ENCODE peak calls at places on chromosomes 3 and 15, in eight cellular contexts. I is left ventricle myocardium inferior; B is astrocyte; X is lung; J is lower lobe of right lung; O is upper lobe of right lung; Q is CD8-positive, alpha-beta T cell; K is Peyer's patch. P is an unnamed sample. For H3K27me3, the result is how much of the 10 kb centered on the place peaks cover.

GRCh38 chr15:69315402-69316110 is 16.8 kb downstream of the PAQR5 start:
- DNase-seq in X (no peak), O (peak), I (no peak), B (no peak), K (peak), J (no peak), Q (no peak), P (no peak)

GRCh38 chr3:23928525-23928924 is 11.6 kb downstream of the RPL15 start:
- DNase-seq in B (no peak), J (no peak), O (no peak), X (peak), K (no peak), Q (no peak), I (no peak), P (peak)

GRCh38 chr3:159761377-159761776 is 227.3 kb upstream of the IL12A start:
- DNase-seq in Q (no peak), X (no peak), K (no peak), J (no peak), I (peak), B (peak), O (no peak), P (no peak)

GRCh38 chr3:2166552-2166951 is 67.9 kb downstream of the CNTN4 start:
- DNase-seq in I (no peak), K (no peak), O (no peak), B (no peak), Q (no peak), J (no peak), X (no peak), P (no peak)

GRCh38 chr3:21752749-21753347 is 1.8 kb upstream of the ZNF385D start:
- DNase-seq in J (no peak), O (no peak), B (peak), I (no peak), X (no peak), Q (no peak), K (no peak), P (peak)

GRCh38 chr15:52440414-52440813 is 88.3 kb downstream of the MYO5A start:
- DNase-seq in Q (no peak), O (no peak), I (no peak), B (peak), X (no peak), K (no peak), J (no peak), P (peak)

GRCh38 chr3:57164217-57164605 is 942 bp downstream of the IL17RD start:
- DNase-seq in X (no peak), K (no peak), I (peak), O (no peak), B (no peak), J (peak), Q (no peak), P (no peak)

GRCh38 chr3:45571969-45572368 is 22.6 kb upstream of the LIMD1 start:
- DNase-seq in Q (no peak), J (no peak), I (no peak), B (no peak), O (no peak), X (no peak), K (peak), P (no peak)

GRCh38 chr15:98676586-98677270 is 28.4 kb downstream of the IGF1R start:
- DNase-seq in B (no peak), I (no peak), K (no peak), X (no peak), Q (no peak), O (no peak), J (no peak), P (no peak)

GRCh38 chr3:13204177-13204581 is 130.9 kb upstream of the IQSEC1 start:
- DNase-seq in X (no peak), K (no peak), B (no peak), I (no peak), J (peak), O (peak), Q (no peak), P (no peak)

GRCh38 chr15:70582143-70582945 is 181.0 kb downstream of the UACA start:
- DNase-seq in K (no peak), I (no peak), Q (no peak), B (peak), X (no peak), J (no peak), O (no peak), P (no peak)

GRCh38 chr15:64096486-64097431 is 977 bp downstream of the SNX1 start:
- DNase-seq in I (no peak), Q (no peak), B (peak), J (no peak), O (no peak), K (no peak), X (no peak), P (peak)

GRCh38 chr15:64092864-64093626 is 593 bp downstream of the CIAO2A start:
- DNase-seq in J (no peak), K (peak), O (no peak), Q (peak), I (peak), B (peak), X (peak), P (peak)

GRCh38 chr15:64095431-64095794 is 369 bp upstream of the SNX1 start:
- DNase-seq in O (no peak), Q (no peak), K (no peak), B (no peak), J (no peak), I (no peak), X (no peak), P (no peak)

GRCh38 chr15:64093627-64094417 is at the start of gene CIAO2A:
- DNase-seq in B (peak), X (peak), Q (peak), I (peak), J (peak), K (peak), O (peak), P (peak)

DNA sequence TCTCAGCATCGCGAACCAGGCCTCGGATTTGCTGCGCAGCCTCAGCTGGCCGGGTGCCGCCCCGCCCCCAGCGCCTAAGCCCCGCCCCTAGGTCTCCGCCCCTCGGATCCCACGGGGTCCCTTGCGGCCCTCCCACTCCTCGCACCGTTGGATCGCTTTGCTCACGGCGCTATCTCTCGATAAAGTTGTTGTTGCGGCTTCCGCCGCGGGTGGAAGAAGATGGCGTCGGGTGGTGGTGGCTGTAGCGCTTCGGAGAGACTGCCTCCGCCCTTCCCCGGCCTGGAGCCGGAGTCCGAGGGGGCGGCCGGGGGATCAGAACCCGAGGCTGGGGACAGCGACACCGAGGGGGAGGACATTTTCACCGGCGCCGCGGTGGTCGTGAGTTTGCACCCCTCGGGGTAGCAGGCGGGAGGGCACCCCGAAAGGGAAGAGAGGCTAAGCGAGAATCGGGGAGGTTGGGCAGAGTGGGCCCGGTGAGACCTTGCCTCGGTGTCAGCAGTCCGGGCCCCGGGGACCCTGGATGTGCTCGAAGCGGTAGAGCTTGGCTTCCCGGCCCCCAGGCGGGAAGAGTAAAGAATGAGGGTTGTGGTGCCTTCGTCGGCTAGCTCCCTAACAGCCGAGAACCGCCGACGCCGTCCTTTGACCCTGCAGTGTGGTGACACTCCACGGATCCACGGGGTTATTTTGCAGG is at the start of gene SNX1:
- DNase-seq in B (peak), O (peak), Q (peak), I (peak), X (peak), K (peak), J (peak), P (peak)
- TF ChIP-seq CTCF in B (no peak), O (no peak), Q (no peak), I (no peak), X (no peak), K (no peak), J (no peak), P (no peak)

DNA sequence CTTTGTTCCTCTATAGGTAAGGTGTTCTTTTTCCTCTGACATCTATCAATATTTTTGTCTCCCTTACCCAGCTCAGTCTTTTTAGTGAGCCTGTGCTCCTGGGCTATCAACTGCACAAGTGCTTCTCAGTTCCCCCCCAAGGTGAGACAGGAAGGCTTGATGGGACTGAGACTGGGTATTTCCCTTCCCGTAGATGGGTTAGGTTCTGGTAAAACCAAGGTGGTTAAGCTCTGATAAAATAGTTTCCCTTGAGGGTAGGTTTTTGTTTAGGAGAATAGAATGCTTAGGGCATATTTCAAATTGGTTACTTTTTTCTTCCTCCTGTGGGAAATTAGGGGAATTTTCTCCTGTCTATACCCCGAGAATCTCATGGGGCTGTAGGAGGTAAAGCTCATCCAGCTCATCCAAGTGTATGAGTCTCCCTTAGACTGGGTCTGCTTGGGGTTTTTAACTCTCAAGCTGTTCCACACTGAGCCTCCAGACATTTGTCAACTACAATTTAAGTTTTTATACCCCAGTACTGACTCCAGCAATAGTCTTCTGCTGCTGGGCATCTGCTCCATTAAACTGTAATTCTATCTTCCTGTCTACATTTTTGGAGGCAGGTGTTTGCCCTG is 44.9 kb downstream of the OXSR1 start:
- DNase-seq in J (no peak), K (no peak), B (no peak), I (no peak), Q (no peak), O (no peak), X (no peak), P (no peak)
- H3K27me3 ChIP-seq in J (under half), K (under half), B (under half), I (under half), Q (under half), O (under half), X (under half), P (under half)

GRCh38 chr3:127366383-127366782 is 78.5 kb upstream of the PRR20G start:
- DNase-seq in B (no peak), O (no peak), X (no peak), I (no peak), J (no peak), Q (no peak), K (no peak), P (no peak)
- TF ChIP-seq CTCF in B (no peak), O (no peak), X (no peak), I (no peak), J (no peak), Q (no peak), K (no peak), P (peak)

DNA sequence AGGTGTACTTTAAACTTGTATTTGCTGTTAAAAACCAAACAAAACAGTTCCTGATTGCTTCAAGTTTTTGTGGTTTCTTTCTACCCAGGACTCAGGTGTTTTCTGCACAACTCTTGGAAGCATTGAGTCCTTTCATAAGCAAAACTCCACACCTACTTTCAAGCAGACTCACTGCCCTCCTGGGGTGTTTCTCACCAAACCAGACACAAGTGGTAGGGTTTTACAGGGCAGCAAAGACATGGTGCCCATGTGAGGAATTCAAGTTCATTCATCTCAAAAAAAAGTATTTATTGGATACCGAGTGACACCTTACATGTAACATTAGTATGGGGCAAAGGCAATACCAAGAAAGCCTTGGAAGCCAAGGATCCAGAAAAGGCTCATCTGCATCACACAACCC is 146.7 kb upstream of the BNIP2 start:
- DNase-seq in O (no peak), Q (no peak), J (no peak), B (no peak), I (no peak), K (no peak), X (peak), P (no peak)
- H3K27me3 ChIP-seq in O (under half), Q (under half), J (under half), B (under half), I (under half), K (under half), X (under half), P (under half)

GRCh38 chr15:30978328-30978727 is 13.1 kb downstream of the MTMR10 start:
- DNase-seq in I (no peak), Q (no peak), X (no peak), O (no peak), J (no peak), B (no peak), K (no peak), P (no peak)

GRCh38 chr15:30979457-30979856 is 12.0 kb downstream of the MTMR10 start:
- DNase-seq in J (no peak), Q (no peak), K (no peak), O (no peak), B (no peak), X (no peak), I (no peak), P (no peak)

GRCh38 chr15:30984542-30984941 is 6.9 kb downstream of the MTMR10 start:
- DNase-seq in I (no peak), X (no peak), J (no peak), K (no peak), B (no peak), O (no peak), Q (no peak), P (no peak)

GRCh38 chr15:30985081-30985531 is 6.3 kb downstream of the MTMR10 start:
- DNase-seq in B (peak), K (no peak), X (no peak), J (no peak), O (no peak), I (no peak), Q (no peak), P (no peak)

DNA sequence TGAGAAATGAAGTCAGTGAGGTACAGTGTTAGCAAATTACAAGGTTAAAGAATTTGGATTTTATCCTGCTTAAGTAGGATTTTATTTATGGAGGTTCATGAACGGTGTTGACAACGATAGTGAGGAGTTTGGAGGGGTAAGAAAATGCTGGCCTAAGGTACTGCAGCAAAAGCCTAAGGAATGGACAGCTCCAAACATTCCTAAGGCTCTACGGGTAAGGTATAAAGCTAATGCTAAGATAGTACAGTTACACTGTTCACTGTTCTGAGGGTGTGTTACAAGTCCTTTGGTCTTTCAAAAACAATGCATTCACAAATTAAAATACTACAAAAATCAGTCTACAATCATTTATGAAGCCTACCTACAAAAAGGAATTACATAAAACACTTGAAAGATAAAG is 7.3 kb downstream of the MTMR10 start:
- DNase-seq in I (no peak), J (no peak), K (no peak), B (no peak), X (no peak), Q (no peak), O (no peak), P (no peak)
- TF ChIP-seq CTCF in I (no peak), J (no peak), K (no peak), B (no peak), X (no peak), Q (no peak), O (no peak), P (no peak)